ENCODE peak calls at places on chromosomes 16 and 17, in nine cellular contexts. L, N, S, U, D, T, P, Z and J are unnamed samples.

GRCh38 chr17:46212634-46213435 is 19.6 kb upstream of the KANSL1 start:
- DNase-seq in L (no peak), N (peak), S (peak), U (no peak), D (peak), T (peak), P (peak), Z (peak), J (peak)

GRCh38 chr17:82023447-82024241 is 539 bp downstream of the LRRC45 start:
- DNase-seq in L (peak), N (no peak), S (peak), U (no peak), D (no peak), T (no peak), P (peak), Z (no peak), J (no peak)

GRCh38 chr17:8332688-8333087 is 7.0 kb upstream of the ODF4 start:
- DNase-seq in L (no peak), N (peak), S (no peak), U (no peak), D (no peak), T (no peak), P (no peak), Z (no peak), J (no peak)

GRCh38 chr16:89446136-89446974 is 44.0 kb downstream of the ANKRD11 start:
- DNase-seq in L (peak), N (no peak), S (no peak), U (no peak), D (no peak), T (no peak), P (no peak), Z (no peak), J (no peak)

GRCh38 chr17:76076765-76077581 is 2.0 kb upstream of the ZACN start:
- DNase-seq in L (no peak), N (no peak), S (no peak), U (peak), D (no peak), T (no peak), P (no peak), Z (no peak), J (peak)

GRCh38 chr17:721540-721937 is 6.9 kb upstream of the VPS53 start:
- DNase-seq in L (no peak), N (no peak), S (no peak), U (no peak), D (no peak), T (no peak), P (no peak), Z (no peak), J (peak)

GRCh38 chr17:78573955-78574354 is 3.2 kb downstream of the DNAH17 start:
- DNase-seq in L (no peak), N (peak), S (no peak), U (no peak), D (no peak), T (no peak), P (no peak), Z (peak), J (peak)

GRCh38 chr17:63196772-63197335 is 230.8 kb downstream of the TANC2 start:
- DNase-seq in L (no peak), N (no peak), S (no peak), U (no peak), D (no peak), T (no peak), P (no peak), Z (no peak), J (no peak)

GRCh38 chr17:76789235-76789788 is 51.4 kb downstream of the MFSD11 start:
- DNase-seq in L (no peak), N (peak), S (no peak), U (no peak), D (no peak), T (no peak), P (no peak), Z (no peak), J (no peak)

GRCh38 chr17:69581061-69581955 is 166.8 kb downstream of the MAP2K6 start:
- DNase-seq in L (no peak), N (no peak), S (no peak), U (no peak), D (no peak), T (no peak), P (no peak), Z (no peak), J (no peak)

GRCh38 chr16:720990-721764 is at the start of gene ANTKMT:
- DNase-seq in L (peak), N (peak), S (peak), U (peak), D (peak), T (peak), P (peak), Z (peak), J (peak)

GRCh38 chr17:14805348-14805747 is 459.8 kb downstream of the PMP22 start:
- DNase-seq in L (no peak), N (peak), S (peak), U (no peak), D (no peak), T (no peak), P (no peak), Z (no peak), J (no peak)

GRCh38 chr17:67359960-67360817 is 6.2 kb downstream of the PSMD12 start:
- DNase-seq in L (no peak), N (peak), S (peak), U (no peak), D (no peak), T (no peak), P (peak), Z (peak), J (peak)

GRCh38 chr16:46839986-46840443 is 9.0 kb upstream of the C16orf87 start:
- DNase-seq in L (no peak), N (no peak), S (no peak), U (no peak), D (no peak), T (no peak), P (no peak), Z (no peak), J (no peak)

GRCh38 chr17:32185875-32186274 is 43.6 kb downstream of the RHOT1 start:
- DNase-seq in L (no peak), N (no peak), S (no peak), U (no peak), D (no peak), T (no peak), P (no peak), Z (no peak), J (no peak)

GRCh38 chr17:34366529-34367107 is 3.6 kb upstream of the CCL1 start:
- DNase-seq in L (no peak), N (no peak), S (no peak), U (no peak), D (no peak), T (no peak), P (no peak), Z (no peak), J (no peak)

GRCh38 chr16:56851671-56852400 is 13.2 kb upstream of the SLC12A3 start:
- DNase-seq in L (peak), N (no peak), S (peak), U (peak), D (no peak), T (no peak), P (no peak), Z (peak), J (no peak)

GRCh38 chr17:33948299-33948698 is 306.8 kb upstream of the CCL2 start:
- DNase-seq in L (no peak), N (no peak), S (no peak), U (no peak), D (no peak), T (no peak), P (no peak), Z (no peak), J (no peak)

GRCh38 chr16:48499822-48500440 is 110.0 kb downstream of the N4BP1 start:
- DNase-seq in L (no peak), N (peak), S (peak), U (no peak), D (peak), T (peak), P (no peak), Z (peak), J (peak)

GRCh38 chr17:73553311-73553710 is 90.9 kb downstream of the SDK2 start:
- DNase-seq in L (no peak), N (peak), S (no peak), U (no peak), D (no peak), T (no peak), P (no peak), Z (no peak), J (peak)

GRCh38 chr17:65561394-65562205 is at the start of gene AXIN2:
- DNase-seq in L (peak), N (peak), S (peak), U (peak), D (peak), T (peak), P (peak), Z (peak), J (peak)

GRCh38 chr16:12157510-12158093 is 181.1 kb downstream of the SNX29 start:
- DNase-seq in L (no peak), N (peak), S (peak), U (peak), D (no peak), T (no peak), P (no peak), Z (no peak), J (no peak)

GRCh38 chr16:16021020-16021419 is 71.6 kb downstream of the ABCC1 start:
- DNase-seq in L (no peak), N (no peak), S (no peak), U (no peak), D (no peak), T (no peak), P (no peak), Z (no peak), J (no peak)

GRCh38 chr16:9107025-9107970 is 15.9 kb downstream of the HAPSTR1 start:
- DNase-seq in L (no peak), N (no peak), S (no peak), U (no peak), D (no peak), T (no peak), P (no peak), Z (no peak), J (peak)

GRCh38 chr16:58455750-58456149 is 44.2 kb upstream of the NDRG4 start:
- DNase-seq in L (no peak), N (no peak), S (peak), U (no peak), D (no peak), T (no peak), P (no peak), Z (no peak), J (no peak)

GRCh38 chr16:22089910-22090309 is 2.4 kb upstream of the VWA3A start:
- DNase-seq in L (no peak), N (no peak), S (no peak), U (no peak), D (no peak), T (no peak), P (no peak), Z (no peak), J (no peak)

GRCh38 chr17:9361572-9361955 is 214.1 kb downstream of the STX8 start:
- DNase-seq in L (no peak), N (no peak), S (no peak), U (no peak), D (no peak), T (no peak), P (no peak), Z (no peak), J (no peak)

GRCh38 chr17:82094931-82095776 is 2.9 kb downstream of the FASN start:
- DNase-seq in L (peak), N (no peak), S (no peak), U (no peak), D (no peak), T (no peak), P (no peak), Z (no peak), J (no peak)

GRCh38 chr17:39015546-39015935 is 48.3 kb upstream of the FBXO47 start:
- DNase-seq in L (no peak), N (no peak), S (no peak), U (no peak), D (no peak), T (no peak), P (no peak), Z (no peak), J (no peak)
- H3K4me3 ChIP-seq in L (no peak), N (no peak), S (no peak), U (no peak), D (no peak), T (no peak), P (no peak), Z (no peak), J (no peak)

DNA sequence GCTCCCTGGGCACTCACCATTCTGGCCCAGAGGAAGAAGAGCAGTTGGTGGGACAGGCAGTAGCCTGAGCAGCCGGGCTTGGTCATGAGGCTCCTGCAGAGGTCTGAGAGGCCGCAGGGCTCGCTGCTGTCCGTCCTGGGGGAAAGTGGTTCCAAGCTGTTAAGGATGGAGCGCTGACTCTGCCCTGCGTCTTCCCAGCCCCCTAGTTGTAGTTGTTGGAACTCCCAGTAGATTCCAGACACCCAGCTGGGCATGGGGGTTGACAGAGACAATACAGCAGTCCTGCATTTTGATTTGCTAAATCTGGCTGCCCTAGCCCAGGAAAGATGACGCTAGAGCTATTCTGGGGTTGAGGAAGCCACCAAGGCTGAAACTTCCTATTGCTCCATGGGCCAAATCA is 7.3 kb downstream of the C16orf89 start:
- DNase-seq in L (no peak), N (no peak), S (peak), U (peak), D (no peak), T (no peak), P (peak), Z (peak), J (no peak)
- TF ChIP-seq CTCF in L (no peak), N (peak), S (peak), U (no peak), D (peak), T (no peak), P (no peak), Z (peak), J (no peak)

DNA sequence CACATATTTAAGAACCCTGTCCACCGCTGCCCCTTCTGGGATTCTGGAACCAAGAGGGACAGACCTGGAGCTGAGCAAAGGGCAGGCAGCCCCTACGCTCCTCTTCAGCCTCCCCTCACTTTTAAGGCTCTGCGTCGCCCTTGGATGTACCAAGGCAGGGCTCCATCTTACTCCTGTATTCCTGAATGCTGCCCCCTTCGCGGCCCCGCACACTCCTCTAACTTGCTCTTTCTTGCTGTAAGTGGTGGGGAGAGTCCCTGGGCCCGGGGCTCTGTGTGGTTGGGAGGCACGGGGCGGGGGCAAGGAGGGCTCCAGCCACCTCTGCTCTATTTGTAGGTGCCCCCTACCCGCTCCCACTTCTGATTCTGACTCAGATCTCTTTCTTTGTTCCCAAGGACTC is 1.2 kb downstream of the TNS4 start:
- DNase-seq in L (no peak), N (no peak), S (no peak), U (peak), D (no peak), T (no peak), P (no peak), Z (no peak), J (no peak)
- H3K4me3 ChIP-seq in L (no peak), N (peak), S (no peak), U (no peak), D (no peak), T (no peak), P (peak), Z (no peak), J (peak)

GRCh38 chr16:13858873-13859580 is 60.9 kb upstream of the ERCC4 start:
- DNase-seq in L (no peak), N (no peak), S (no peak), U (no peak), D (no peak), T (no peak), P (no peak), Z (no peak), J (no peak)

GRCh38 chr16:13866073-13866472 is 53.9 kb upstream of the ERCC4 start:
- DNase-seq in L (no peak), N (peak), S (peak), U (no peak), D (peak), T (peak), P (peak), Z (peak), J (peak)

GRCh38 chr16:13863075-13863765 is 56.7 kb upstream of the ERCC4 start:
- DNase-seq in L (no peak), N (no peak), S (no peak), U (no peak), D (no peak), T (no peak), P (no peak), Z (no peak), J (no peak)

GRCh38 chr16:13864689-13865088 is 55.3 kb upstream of the ERCC4 start:
- DNase-seq in L (no peak), N (no peak), S (no peak), U (no peak), D (no peak), T (no peak), P (no peak), Z (no peak), J (no peak)
- TF ChIP-seq CTCF in L (no peak), N (no peak), S (no peak), U (no peak), D (no peak), T (no peak), P (no peak), Z (no peak), J (no peak)

GRCh38 chr16:87836346-87836843 is 32.9 kb downstream of the SLC7A5 start:
- DNase-seq in L (no peak), N (no peak), S (no peak), U (no peak), D (no peak), T (no peak), P (no peak), Z (no peak), J (no peak)
- H3K4me3 ChIP-seq in L (no peak), N (no peak), S (no peak), U (no peak), D (no peak), T (no peak), P (no peak), Z (no peak), J (no peak)

GRCh38 chr16:74280448-74280847 is 16.2 kb upstream of the PSMD7 start:
- DNase-seq in L (no peak), N (no peak), S (no peak), U (no peak), D (no peak), T (no peak), P (no peak), Z (no peak), J (no peak)
- TF ChIP-seq CTCF in L (no peak), N (no peak), S (no peak), U (no peak), D (no peak), T (no peak), P (no peak), Z (no peak), J (no peak)

GRCh38 chr16:68403704-68404103 is 44.6 kb downstream of the SMPD3 start:
- DNase-seq in L (no peak), N (no peak), S (no peak), U (peak), D (no peak), T (no peak), P (no peak), Z (no peak), J (no peak)

GRCh38 chr16:68408428-68408827 is 39.9 kb downstream of the SMPD3 start:
- DNase-seq in L (no peak), N (no peak), S (no peak), U (peak), D (peak), T (no peak), P (no peak), Z (no peak), J (no peak)

GRCh38 chr16:68404736-68405345 is 43.5 kb downstream of the SMPD3 start:
- DNase-seq in L (no peak), N (no peak), S (no peak), U (peak), D (no peak), T (no peak), P (no peak), Z (no peak), J (no peak)

GRCh38 chr16:68408967-68409366 is 39.3 kb downstream of the SMPD3 start:
- DNase-seq in L (no peak), N (no peak), S (no peak), U (peak), D (no peak), T (no peak), P (no peak), Z (no peak), J (no peak)

DNA sequence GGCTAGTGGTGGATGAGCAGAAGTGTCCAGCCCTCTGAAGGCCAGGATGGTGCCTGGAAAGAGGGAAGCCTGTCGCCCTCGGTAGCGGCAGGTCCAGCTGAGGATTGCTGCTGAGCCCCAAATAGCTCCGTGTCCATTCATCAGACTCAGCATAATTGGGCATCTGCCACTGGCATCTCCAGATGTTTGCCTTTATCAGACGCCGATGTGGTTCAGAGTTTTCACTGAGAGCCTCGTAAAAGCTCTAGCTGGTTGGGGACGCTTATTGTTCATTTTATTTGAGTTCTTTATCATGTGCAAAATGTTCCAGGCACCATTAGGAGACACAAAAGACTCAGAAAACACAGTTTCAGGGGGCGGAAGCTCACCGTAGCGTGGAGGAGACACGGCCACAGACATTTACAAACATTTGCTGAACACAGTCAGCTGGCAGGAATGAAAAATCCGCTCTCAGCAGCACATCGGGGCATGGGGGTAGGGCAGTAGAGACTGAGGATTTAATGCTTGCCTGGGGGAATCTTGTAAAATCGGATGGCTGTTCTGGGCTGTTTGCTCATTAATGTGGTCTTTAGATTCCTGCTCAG is 41.8 kb downstream of the SMPD3 start:
- DNase-seq in L (no peak), N (peak), S (no peak), U (peak), D (no peak), T (no peak), P (no peak), Z (peak), J (peak)
- H3K4me3 ChIP-seq in L (no peak), N (peak), S (no peak), U (no peak), D (no peak), T (no peak), P (no peak), Z (no peak), J (no peak)

GRCh38 chr17:28381141-28381825 is 9.8 kb downstream of the SARM1 start:
- DNase-seq in L (no peak), N (no peak), S (no peak), U (no peak), D (no peak), T (no peak), P (no peak), Z (no peak), J (peak)
- TF ChIP-seq CTCF in L (no peak), N (no peak), S (no peak), U (no peak), D (no peak), T (no peak), P (no peak), Z (no peak), J (peak)